ENCODE peak calls at places on chromosome 12, in nine cellular contexts. R, H, B, M, F, K, D, Y and W are unnamed samples. For H3K4me1, the result is how much of the 10 kb centered on the place peaks cover.

GRCh38 chr12:30880061-30880460 is 46.5 kb upstream of the TSPAN11 start:
- DNase-seq in F (no peak), R (no peak), M (no peak), H (no peak), D (no peak), B (no peak), Y (no peak), K (no peak), W (no peak)

GRCh38 chr12:27014859-27015729 is 910 bp upstream of the TM7SF3 start:
- DNase-seq in Y (no peak), B (no peak), M (peak), H (peak), F (no peak), R (no peak), D (no peak), K (no peak), W (no peak)

GRCh38 chr12:20132818-20133217 is 235.5 kb upstream of the PDE3A start:
- DNase-seq in Y (no peak), B (no peak), K (no peak), D (no peak), F (no peak), M (no peak), R (no peak), H (no peak), W (no peak)

GRCh38 chr12:100279612-100280244 is 12.8 kb downstream of the SCYL2 start:
- DNase-seq in B (no peak), D (no peak), K (no peak), Y (no peak), H (no peak), R (no peak), F (no peak), M (no peak), W (no peak)

GRCh38 chr12:89731614-89732013 is 23.0 kb upstream of the ATP2B1 start:
- DNase-seq in M (no peak), F (no peak), H (no peak), B (no peak), Y (no peak), D (peak), K (no peak), R (no peak), W (no peak)

GRCh38 chr12:6266431-6267006 is 44.0 kb upstream of the PLEKHG6 start:
- DNase-seq in B (no peak), Y (no peak), R (no peak), H (no peak), F (peak), K (no peak), D (no peak), M (no peak), W (no peak)

GRCh38 chr12:91985002-91985767 is 160.5 kb downstream of the BTG1 start:
- DNase-seq in K (no peak), B (no peak), R (no peak), M (no peak), D (peak), Y (no peak), F (no peak), H (no peak), W (no peak)

GRCh38 chr12:131041216-131041967 is 87.7 kb downstream of the ADGRD1 start:
- DNase-seq in F (peak), K (no peak), B (peak), Y (no peak), M (no peak), D (no peak), H (no peak), R (no peak), W (no peak)

GRCh38 chr12:93183940-93184663 is 193.6 kb upstream of the NUDT4 start:
- DNase-seq in D (no peak), B (no peak), K (no peak), F (no peak), H (peak), M (no peak), Y (no peak), R (peak), W (peak)

GRCh38 chr12:77382096-77382742 is 316.9 kb upstream of the E2F7 start:
- DNase-seq in R (no peak), F (no peak), H (no peak), D (no peak), B (no peak), K (no peak), M (no peak), Y (no peak), W (no peak)

GRCh38 chr12:18304609-18305008 is 43.3 kb downstream of the PIK3C2G start:
- DNase-seq in D (no peak), M (no peak), H (no peak), F (no peak), B (no peak), K (no peak), Y (no peak), R (no peak), W (no peak)

GRCh38 chr12:111033281-111034147 is 113.1 kb upstream of the MYL2 start:
- DNase-seq in F (no peak), H (no peak), M (no peak), Y (no peak), R (no peak), K (no peak), D (no peak), B (no peak), W (no peak)

GRCh38 chr12:132194056-132194455 is 49.8 kb downstream of the NOC4L start:
- DNase-seq in Y (no peak), D (no peak), R (no peak), M (peak), K (no peak), B (no peak), H (no peak), F (no peak), W (no peak)
- TF ChIP-seq CTCF in Y (peak), D (no peak), R (no peak), M (peak), K (no peak), B (no peak), H (no peak), F (peak), W (no peak)

GRCh38 chr12:116259800-116260589 is 17.5 kb downstream of the MED13L start:
- DNase-seq in M (no peak), R (no peak), F (no peak), K (no peak), Y (no peak), D (no peak), H (no peak), B (no peak), W (no peak)
- H3K4me1 ChIP-seq in M (half or more), R (half or more), F (half or more), K (half or more), Y (half or more), D (under half), H (under half), B (half or more), W (half or more)

GRCh38 chr12:68237068-68237467 is 11.5 kb upstream of the IL26 start:
- DNase-seq in K (no peak), D (no peak), B (no peak), Y (no peak), F (no peak), R (no peak), M (no peak), H (no peak), W (no peak)
- TF ChIP-seq CTCF in K (no peak), D (peak), B (no peak), Y (no peak), F (no peak), R (peak), M (no peak), H (no peak), W (no peak)

GRCh38 chr12:25979059-25979458 is 20.6 kb downstream of the RASSF8 start:
- DNase-seq in B (no peak), K (no peak), F (no peak), Y (no peak), M (no peak), H (no peak), R (no peak), D (no peak), W (no peak)
- H3K4me1 ChIP-seq in B (under half), K (under half), F (under half), Y (under half), M (under half), H (under half), R (half or more), D (under half), W (half or more)